ENCODE peak calls at places on chromosomes 3 and 15, in ten cellular contexts. S, N, Y, G, B, Q, X, D, F and R are unnamed samples.

GRCh38 chr3:163939926-163940325 is 1138.4 kb downstream of the SI start:
- DNase-seq in S (no peak), N (no peak), Y (no peak), G (peak; percentile 1), B (peak; percentile 1), Q (no peak), X (peak; percentile 87), D (no peak), F (peak; percentile 41), R (no peak)

GRCh38 chr3:125375950-125376679 is 990 bp upstream of the ZNF148 start:
- DNase-seq in S (no peak), N (no peak), Y (no peak), G (peak; percentile 12), B (peak; percentile 85), Q (no peak), X (no peak), D (peak; percentile 20), F (no peak), R (no peak)

GRCh38 chr3:82100378-82100777 is 338.9 kb upstream of the GBE1 start:
- DNase-seq in S (no peak), N (no peak), Y (no peak), G (peak; percentile 51), B (peak; percentile 94), Q (no peak), X (no peak), D (no peak), F (no peak), R (no peak)

GRCh38 chr3:48644898-48645760 is 9.9 kb upstream of the SLC26A6 start:
- DNase-seq in S (no peak), N (no peak), Y (no peak), G (no peak), B (no peak), Q (no peak), X (no peak), D (no peak), F (no peak), R (no peak)

GRCh38 chr3:36257117-36257516 is 123.2 kb upstream of the STAC start:
- DNase-seq in S (no peak), N (no peak), Y (no peak), G (no peak), B (no peak), Q (no peak), X (no peak), D (no peak), F (peak; percentile 2), R (no peak)

GRCh38 chr3:129030611-129031010 is 29.5 kb downstream of the EFCC1 start:
- DNase-seq in S (no peak), N (no peak), Y (no peak), G (no peak), B (no peak), Q (no peak), X (no peak), D (no peak), F (no peak), R (no peak)

GRCh38 chr3:46520531-46520930 is 22.8 kb downstream of the RTP3 start:
- DNase-seq in S (no peak), N (no peak), Y (no peak), G (no peak), B (peak; percentile 69), Q (no peak), X (no peak), D (no peak), F (no peak), R (no peak)

GRCh38 chr15:39131605-39132004 is 449.3 kb upstream of the THBS1 start:
- DNase-seq in S (no peak), N (no peak), Y (no peak), G (no peak), B (peak; percentile 66), Q (no peak), X (peak; percentile 22), D (peak; percentile 86), F (no peak), R (no peak)

GRCh38 chr15:60423540-60423939 is 25.8 kb upstream of the ANXA2 start:
- DNase-seq in S (peak; percentile 80), N (no peak), Y (peak; percentile 56), G (peak; percentile 90), B (peak; percentile 86), Q (no peak), X (peak; percentile 86), D (peak; percentile 74), F (peak; percentile 62), R (no peak)

GRCh38 chr15:90402230-90402629 is 14.2 kb downstream of the IQGAP1 start:
- DNase-seq in S (peak; percentile 68), N (no peak), Y (peak; percentile 50), G (peak; percentile 90), B (peak; percentile 79), Q (no peak), X (peak; percentile 64), D (peak; percentile 80), F (peak; percentile 53), R (no peak)